ENCODE peak calls at places on chromosomes 13 and 19, in six cellular contexts. One of them, this sample, is unnamed.

GRCh38 chr19:19488041-19488874 is 27.1 kb downstream of the TSSK6 start:
- DNase-seq in H1: no peak
- DNase-seq in HepG2: no peak
- DNase-seq in WTC11: no peak
- DNase-seq in K562: peak
- DNase-seq in GM12878: no peak
- DNase-seq in this sample: peak

GRCh38 chr13:105838231-105838630 is 697.2 kb downstream of the EFNB2 start:
- DNase-seq in H1: no peak
- DNase-seq in HepG2: no peak
- DNase-seq in WTC11: no peak
- DNase-seq in K562: no peak
- DNase-seq in GM12878: no peak
- DNase-seq in this sample: no peak

GRCh38 chr13:43760257-43760656 is 26.5 kb downstream of the ENOX1 start:
- DNase-seq in H1: no peak
- DNase-seq in HepG2: no peak
- DNase-seq in WTC11: no peak
- DNase-seq in K562: no peak
- DNase-seq in GM12878: no peak
- DNase-seq in this sample: no peak

GRCh38 chr19:5631511-5632240 is 8.8 kb downstream of the SAFB start:
- DNase-seq in H1: no peak
- DNase-seq in HepG2: no peak
- DNase-seq in WTC11: no peak
- DNase-seq in K562: no peak
- DNase-seq in GM12878: no peak
- DNase-seq in this sample: no peak

GRCh38 chr19:51549533-51550324 is 18.3 kb upstream of the SIGLEC6 start:
- DNase-seq in H1: no peak
- DNase-seq in HepG2: no peak
- DNase-seq in WTC11: no peak
- DNase-seq in K562: peak
- DNase-seq in GM12878: no peak
- DNase-seq in this sample: no peak

GRCh38 chr19:35031072-35031881 is 1.0 kb downstream of the SCN1B start:
- DNase-seq in H1: no peak
- DNase-seq in HepG2: no peak
- DNase-seq in WTC11: peak
- DNase-seq in K562: peak
- DNase-seq in GM12878: no peak
- DNase-seq in this sample: peak

GRCh38 chr13:20616059-20616797 is 49.3 kb downstream of the IFT88 start:
- DNase-seq in H1: no peak
- DNase-seq in HepG2: no peak
- DNase-seq in WTC11: no peak
- DNase-seq in K562: no peak
- DNase-seq in GM12878: no peak
- DNase-seq in this sample: no peak

GRCh38 chr19:8973501-8974091 is 36.6 kb downstream of the MUC16 start:
- DNase-seq in H1: no peak
- DNase-seq in HepG2: no peak
- DNase-seq in WTC11: no peak
- DNase-seq in K562: peak
- DNase-seq in GM12878: no peak
- DNase-seq in this sample: peak

GRCh38 chr19:55304279-55304978 is 20.6 kb downstream of the BRSK1 start:
- DNase-seq in H1: no peak
- DNase-seq in HepG2: peak
- DNase-seq in WTC11: peak
- DNase-seq in K562: peak
- DNase-seq in GM12878: no peak
- DNase-seq in this sample: peak

GRCh38 chr13:51697855-51698254 is 106.1 kb downstream of the DHRS12 start:
- DNase-seq in H1: no peak
- DNase-seq in HepG2: no peak
- DNase-seq in WTC11: no peak
- DNase-seq in K562: no peak
- DNase-seq in GM12878: no peak
- DNase-seq in this sample: no peak

DNA sequence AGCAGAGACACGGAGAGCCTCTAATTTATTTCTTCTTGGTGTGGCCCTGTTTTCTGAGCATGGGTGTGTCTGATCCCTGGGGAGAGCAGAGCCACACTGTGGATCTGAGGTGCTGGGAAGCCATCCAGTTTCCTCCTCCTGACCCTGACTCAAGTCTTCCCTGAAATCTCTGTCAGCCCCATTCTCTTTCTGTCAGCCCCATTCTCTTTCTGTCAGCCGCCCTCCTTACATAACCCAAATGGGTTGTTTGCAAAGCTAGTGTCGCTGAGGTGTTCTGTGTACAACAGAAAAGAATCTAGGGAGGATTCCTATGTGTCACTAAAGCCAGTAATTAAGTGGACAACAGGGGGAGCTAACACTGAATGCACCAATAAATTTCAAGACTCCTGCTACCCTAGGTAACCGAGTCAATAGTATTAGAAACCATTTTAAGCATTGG is 50.2 kb downstream of the LRCH1 start:
- DNase-seq in H1: no peak
- DNase-seq in HepG2: peak
- DNase-seq in WTC11: no peak
- DNase-seq in K562: peak
- DNase-seq in GM12878: no peak
- DNase-seq in this sample: peak
- TF ChIP-seq CTCF in H1: no peak
- TF ChIP-seq CTCF in HepG2: peak
- TF ChIP-seq CTCF in WTC11: no peak
- TF ChIP-seq CTCF in K562: peak
- TF ChIP-seq CTCF in GM12878: peak
- TF ChIP-seq CTCF in this sample: peak

GRCh38 chr13:113776231-113777125 is 17.5 kb downstream of the TMEM255B start:
- DNase-seq in H1: no peak
- DNase-seq in HepG2: no peak
- DNase-seq in WTC11: no peak
- DNase-seq in K562: no peak
- DNase-seq in GM12878: no peak
- DNase-seq in this sample: no peak
- TF ChIP-seq CREB1 in H1: no peak
- TF ChIP-seq CREB1 in HepG2: no peak
- TF ChIP-seq CREB1 in WTC11: no peak
- TF ChIP-seq CREB1 in K562: no peak
- TF ChIP-seq CREB1 in GM12878: no peak
- TF ChIP-seq CREB1 in this sample: no peak

GRCh38 chr13:67916650-67917049 is 686.5 kb upstream of the PCDH9 start:
- DNase-seq in H1: no peak
- DNase-seq in HepG2: no peak
- DNase-seq in WTC11: no peak
- DNase-seq in K562: no peak
- DNase-seq in GM12878: no peak
- DNase-seq in this sample: no peak

DNA sequence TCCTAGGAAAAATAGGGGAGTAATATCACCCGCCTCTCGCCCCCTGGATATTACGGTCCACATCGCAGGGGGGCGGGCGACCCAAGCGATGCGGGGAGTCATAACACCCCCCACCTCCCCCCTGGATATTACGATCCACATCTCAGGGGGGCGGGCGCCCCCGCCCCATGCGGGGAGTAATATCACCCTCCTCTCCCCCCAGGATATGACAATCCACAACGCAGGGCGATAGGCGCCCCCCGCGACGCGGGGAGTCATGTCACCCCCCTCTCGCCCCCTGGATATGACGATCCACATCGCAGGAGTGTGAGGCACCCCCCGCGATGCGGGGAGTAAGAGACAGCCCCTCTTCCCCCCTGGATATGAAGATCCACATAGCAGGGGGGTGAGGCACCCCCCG is 684.4 kb upstream of the PCDH9 start:
- DNase-seq in H1: no peak
- DNase-seq in HepG2: no peak
- DNase-seq in WTC11: no peak
- DNase-seq in K562: no peak
- DNase-seq in GM12878: no peak
- DNase-seq in this sample: no peak
- TF ChIP-seq CTCF in H1: no peak
- TF ChIP-seq CTCF in HepG2: no peak
- TF ChIP-seq CTCF in WTC11: no peak
- TF ChIP-seq CTCF in K562: no peak
- TF ChIP-seq CTCF in GM12878: no peak
- TF ChIP-seq CTCF in this sample: no peak

DNA sequence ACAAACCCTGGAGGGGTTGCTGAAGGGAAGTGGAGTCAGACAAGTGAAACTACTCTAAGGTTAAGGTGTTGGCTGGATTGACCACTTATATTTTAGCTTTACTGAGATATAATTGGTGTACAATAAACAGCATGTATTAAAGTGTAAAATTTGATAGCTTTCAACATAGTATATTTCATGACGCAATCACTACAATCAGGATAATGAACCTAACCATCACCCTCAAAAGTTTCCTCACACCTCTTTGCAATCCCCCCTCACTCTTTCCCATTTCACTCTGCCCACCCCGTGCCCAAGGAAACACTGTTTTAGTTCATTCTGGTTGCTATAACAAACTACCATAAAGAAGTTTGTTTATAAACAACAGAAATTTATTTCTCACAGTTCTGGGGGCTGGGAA is 508.0 kb downstream of the FGF9 start:
- DNase-seq in H1: no peak
- DNase-seq in HepG2: no peak
- DNase-seq in WTC11: no peak
- DNase-seq in K562: no peak
- DNase-seq in GM12878: no peak
- DNase-seq in this sample: no peak
- TF ChIP-seq CREB1 in H1: no peak
- TF ChIP-seq CREB1 in HepG2: no peak
- TF ChIP-seq CREB1 in WTC11: no peak
- TF ChIP-seq CREB1 in K562: no peak
- TF ChIP-seq CREB1 in GM12878: no peak
- TF ChIP-seq CREB1 in this sample: no peak

GRCh38 chr19:39436350-39436716 is 584 bp upstream of the RPS16 start:
- DNase-seq in H1: no peak
- DNase-seq in HepG2: no peak
- DNase-seq in WTC11: no peak
- DNase-seq in K562: no peak
- DNase-seq in GM12878: no peak
- DNase-seq in this sample: peak

GRCh38 chr19:39434123-39435076 is 1.3 kb downstream of the RPS16 start:
- DNase-seq in H1: no peak
- DNase-seq in HepG2: no peak
- DNase-seq in WTC11: no peak
- DNase-seq in K562: no peak
- DNase-seq in GM12878: no peak
- DNase-seq in this sample: no peak

GRCh38 chr19:39433480-39434079 is 2.2 kb downstream of the RPS16 start:
- DNase-seq in H1: no peak
- DNase-seq in HepG2: no peak
- DNase-seq in WTC11: no peak
- DNase-seq in K562: no peak
- DNase-seq in GM12878: no peak
- DNase-seq in this sample: no peak

GRCh38 chr19:39438270-39438934 is 2.7 kb upstream of the RPS16 start:
- DNase-seq in H1: no peak
- DNase-seq in HepG2: peak
- DNase-seq in WTC11: no peak
- DNase-seq in K562: no peak
- DNase-seq in GM12878: no peak
- DNase-seq in this sample: no peak

GRCh38 chr19:39435499-39436349 is at the start of gene RPS16:
- DNase-seq in H1: peak
- DNase-seq in HepG2: peak
- DNase-seq in WTC11: peak
- DNase-seq in K562: peak
- DNase-seq in GM12878: peak
- DNase-seq in this sample: peak
- TF ChIP-seq CTCF in H1: no peak
- TF ChIP-seq CTCF in HepG2: peak
- TF ChIP-seq CTCF in WTC11: no peak
- TF ChIP-seq CTCF in K562: no peak
- TF ChIP-seq CTCF in GM12878: no peak
- TF ChIP-seq CTCF in this sample: no peak

DNA sequence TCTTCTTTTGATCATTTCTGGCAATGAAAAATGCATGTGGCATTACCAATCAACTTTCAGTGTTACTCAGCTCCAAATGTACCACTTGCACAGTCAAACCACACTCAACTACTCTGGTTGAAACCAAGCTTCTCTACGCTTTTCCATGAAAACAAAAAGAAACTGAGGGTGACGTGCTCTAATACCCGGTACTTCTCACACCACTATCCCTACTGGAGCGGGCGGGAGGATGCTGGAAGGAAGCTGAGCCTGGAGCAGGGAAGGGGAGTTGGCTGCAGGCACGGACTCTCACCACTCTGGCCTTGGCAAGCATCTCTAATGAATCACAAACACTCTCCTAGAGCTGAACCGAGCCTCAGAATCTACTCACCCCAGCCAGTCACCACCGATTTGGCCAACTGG is 48.2 kb downstream of the STK24 start:
- DNase-seq in H1: no peak
- DNase-seq in HepG2: no peak
- DNase-seq in WTC11: no peak
- DNase-seq in K562: no peak
- DNase-seq in GM12878: no peak
- DNase-seq in this sample: no peak
- TF ChIP-seq CREB1 in H1: no peak
- TF ChIP-seq CREB1 in HepG2: no peak
- TF ChIP-seq CREB1 in WTC11: no peak
- TF ChIP-seq CREB1 in K562: no peak
- TF ChIP-seq CREB1 in GM12878: no peak
- TF ChIP-seq CREB1 in this sample: no peak

DNA sequence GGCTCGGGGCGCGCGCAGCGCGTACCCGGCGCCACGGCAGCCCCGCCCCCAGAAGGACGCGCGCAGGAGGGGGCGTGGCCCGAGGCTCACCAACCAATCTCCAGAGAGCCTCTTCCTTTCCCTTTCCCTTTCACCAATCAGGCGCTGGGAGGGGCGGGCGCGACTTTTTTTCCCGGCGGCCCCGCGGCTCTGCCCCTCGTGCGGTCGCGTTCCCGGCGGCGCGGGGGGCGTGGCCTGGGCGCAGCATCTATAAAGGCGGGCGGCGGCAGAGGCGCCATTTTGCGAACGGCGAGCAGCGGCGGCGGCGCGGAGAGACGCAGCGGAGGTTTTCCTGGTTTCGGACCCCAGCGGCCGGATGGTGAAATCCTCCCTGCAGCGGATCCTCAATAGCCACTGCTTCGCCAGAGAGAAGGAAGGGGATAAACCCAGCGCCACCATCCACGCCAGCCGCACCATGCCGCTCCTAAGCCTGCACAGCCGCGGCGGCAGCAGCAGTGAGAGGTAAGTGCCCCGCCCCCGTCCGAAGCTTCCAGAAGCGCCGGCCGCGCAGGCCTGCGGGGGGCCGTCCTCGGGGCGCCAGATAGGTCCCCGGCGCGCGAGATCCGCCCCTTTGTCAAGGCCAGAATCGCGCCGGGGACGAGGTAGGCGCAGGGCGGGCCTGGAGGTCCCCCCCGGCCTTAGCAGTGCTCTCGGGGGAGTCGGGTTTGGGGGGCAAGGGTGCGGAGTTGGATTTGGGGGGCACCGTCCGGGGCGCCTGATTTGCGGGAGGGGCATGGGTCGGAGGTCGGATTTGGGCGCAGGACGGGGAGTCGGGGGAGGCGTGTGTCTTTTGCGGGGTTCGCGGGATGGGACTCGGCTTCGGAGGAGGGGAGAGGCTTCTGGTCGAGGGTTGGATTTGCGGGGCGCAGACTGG is 12.5 kb downstream of the PEAK3 start:
- DNase-seq in H1: peak
- DNase-seq in HepG2: peak
- DNase-seq in WTC11: peak
- DNase-seq in K562: peak
- DNase-seq in GM12878: peak
- DNase-seq in this sample: peak
- TF ChIP-seq CTCF in H1: no peak
- TF ChIP-seq CTCF in HepG2: no peak
- TF ChIP-seq CTCF in WTC11: no peak
- TF ChIP-seq CTCF in K562: no peak
- TF ChIP-seq CTCF in GM12878: peak
- TF ChIP-seq CTCF in this sample: no peak